ENCODE peak calls at places on chromosomes 13 and 19, in nine cellular contexts. T is epithelial cell of esophagus; U is naive thymus-derived CD8-positive, alpha-beta T cell; B is anterior cingulate cortex; A is activated CD4-positive, alpha-beta T cell treated with anti-CD3 and anti-CD28 coated beads, Interleukin-2, amount 50 U/mL, for 1 hour; J is IMR-90; D is psoas muscle; P is HuH-7; G is stimulated activated CD8-positive, alpha-beta memory T cell treated with anti-CD3 and anti-CD28 coated beads, Interleukin-7, amount 100 ng/mL, for 1 hour. I is an unnamed sample.

GRCh38 chr19:4234142-4234861 is 5.0 kb downstream of the EBI3 start:
- DNase-seq in T (no peak), U (no peak), B (no peak), A (no peak), J (no peak), D (no peak), P (no peak), G (no peak), I (no peak)

GRCh38 chr19:50377051-50377441 is 789 bp downstream of the NR1H2 start:
- DNase-seq in T (peak; percentile 37), U (peak; percentile 64), B (no peak), A (peak; percentile 66), J (no peak), D (peak; percentile 68), P (no peak), G (no peak), I (peak; percentile 50)

GRCh38 chr13:93226623-93227279 is at the start of gene GPC6:
- DNase-seq in T (peak; percentile 96), U (no peak), B (peak; percentile 46), A (no peak), J (peak; percentile 95), D (no peak), P (peak; percentile 47), G (no peak), I (peak; percentile 95)

GRCh38 chr19:15323496-15324235 is 8.7 kb downstream of the BRD4 start:
- DNase-seq in T (peak; percentile 85), U (no peak), B (no peak), A (no peak), J (peak; percentile 53), D (peak; percentile 76), P (no peak), G (no peak), I (no peak)

GRCh38 chr19:46017095-46017429 is 5.8 kb downstream of the PGLYRP1 start:
- DNase-seq in T (no peak), U (no peak), B (no peak), A (no peak), J (no peak), D (no peak), P (no peak), G (no peak), I (no peak)

GRCh38 chr19:18301718-18302111 is 20.3 kb upstream of the JUND start:
- DNase-seq in T (no peak), U (no peak), B (no peak), A (no peak), J (no peak), D (no peak), P (no peak), G (no peak), I (no peak)

GRCh38 chr13:58376775-58377174 is 745.2 kb downstream of the PCDH17 start:
- DNase-seq in T (no peak), U (no peak), B (no peak), A (no peak), J (no peak), D (no peak), P (no peak), G (no peak), I (no peak)

GRCh38 chr19:46840157-46840942 is 10.3 kb downstream of the AP2S1 start:
- DNase-seq in T (peak; percentile 74), U (peak; percentile 61), B (no peak), A (peak; percentile 51), J (peak; percentile 70), D (peak; percentile 72), P (peak; percentile 70), G (peak; percentile 5), I (peak; percentile 55)

GRCh38 chr19:27750697-27751391 is 1462.1 kb downstream of the UQCRFS1 start:
- DNase-seq in T (no peak), U (no peak), B (no peak), A (no peak), J (no peak), D (no peak), P (no peak), G (no peak), I (no peak)

GRCh38 chr19:47158367-47158791 is 27.7 kb downstream of the SAE1 start:
- DNase-seq in T (no peak), U (no peak), B (no peak), A (no peak), J (no peak), D (no peak), P (no peak), G (no peak), I (no peak)

GRCh38 chr13:37715606-37716015 is 117.0 kb upstream of the POSTN start:
- DNase-seq in T (peak; percentile 63), U (no peak), B (no peak), A (no peak), J (peak; percentile 95), D (no peak), P (no peak), G (no peak), I (no peak)

GRCh38 chr13:107743983-107744382 is 471.4 kb downstream of the LIG4 start:
- DNase-seq in T (no peak), U (no peak), B (no peak), A (no peak), J (peak; percentile 84), D (no peak), P (no peak), G (no peak), I (peak; percentile 61)

GRCh38 chr19:49212302-49212701 is 54.7 kb downstream of the TRPM4 start:
- DNase-seq in T (peak; percentile 69), U (no peak), B (no peak), A (no peak), J (no peak), D (no peak), P (no peak), G (no peak), I (no peak)

GRCh38 chr13:51805313-51805712 is 1.4 kb upstream of the DHRS12 start:
- DNase-seq in T (no peak), U (no peak), B (no peak), A (no peak), J (no peak), D (no peak), P (no peak), G (no peak), I (no peak)

GRCh38 chr13:94192576-94192975 is 286.9 kb downstream of the DCT start:
- DNase-seq in T (peak; percentile 32), U (no peak), B (no peak), A (no peak), J (peak; percentile 26), D (no peak), P (no peak), G (no peak), I (peak; percentile 75)

GRCh38 chr13:21684576-21684975 is 13.7 kb downstream of the FGF9 start:
- DNase-seq in T (no peak), U (no peak), B (no peak), A (no peak), J (peak; percentile 51), D (no peak), P (no peak), G (no peak), I (no peak)

GRCh38 chr19:55494172-55494761 is 6.0 kb downstream of the SSC5D start:
- DNase-seq in T (no peak), U (no peak), B (no peak), A (no peak), J (peak; percentile 75), D (peak; percentile 78), P (no peak), G (no peak), I (no peak)

GRCh38 chr13:44093607-44094583 is 214.2 kb downstream of the LACC1 start:
- DNase-seq in T (no peak), U (no peak), B (no peak), A (no peak), J (no peak), D (no peak), P (no peak), G (no peak), I (no peak)

GRCh38 chr19:4566402-4567051 is 7.0 kb upstream of the SEMA6B start:
- DNase-seq in T (no peak), U (no peak), B (no peak), A (no peak), J (no peak), D (no peak), P (no peak), G (no peak), I (peak; percentile 66)

GRCh38 chr19:47225746-47226425 is 5.1 kb downstream of the BBC3 start:
- DNase-seq in T (peak; percentile 82), U (peak; percentile 87), B (peak; percentile 86), A (peak; percentile 86), J (peak; percentile 84), D (peak; percentile 95), P (peak; percentile 89), G (peak; percentile 82), I (peak; percentile 82)

GRCh38 chr13:99103536-99103935 is 97.1 kb upstream of the UBAC2 start:
- DNase-seq in T (no peak), U (no peak), B (no peak), A (no peak), J (no peak), D (no peak), P (no peak), G (no peak), I (peak; percentile 97)

GRCh38 chr19:31338069-31338767 is 11.0 kb downstream of the TSHZ3 start:
- DNase-seq in T (peak; percentile 23), U (no peak), B (no peak), A (peak; percentile 13), J (peak; percentile 85), D (peak; percentile 72), P (peak; percentile 74), G (no peak), I (peak; percentile 78)

GRCh38 chr13:65378943-65379519 is 1851.1 kb downstream of the PCDH9 start:
- DNase-seq in T (peak; percentile 5), U (no peak), B (no peak), A (no peak), J (peak; percentile 27), D (no peak), P (no peak), G (no peak), I (no peak)

GRCh38 chr13:75760182-75760981 is 124.3 kb downstream of the LMO7 start:
- DNase-seq in T (peak; percentile 93), U (peak; percentile 51), B (peak; percentile 14), A (peak; percentile 2), J (peak; percentile 33), D (peak; percentile 48), P (peak; percentile 36), G (no peak), I (no peak)

GRCh38 chr19:3464797-3465235 is 15.5 kb downstream of the SMIM24 start:
- DNase-seq in T (no peak), U (no peak), B (no peak), A (no peak), J (no peak), D (no peak), P (no peak), G (no peak), I (no peak)

GRCh38 chr19:17183271-17183757 is 31.8 kb upstream of the USE1 start:
- DNase-seq in T (no peak), U (peak; percentile 32), B (no peak), A (peak; percentile 13), J (no peak), D (no peak), P (no peak), G (no peak), I (no peak)

GRCh38 chr13:85652536-85652935 is 146.7 kb downstream of the SLITRK6 start:
- DNase-seq in T (no peak), U (no peak), B (no peak), A (no peak), J (no peak), D (no peak), P (no peak), G (no peak), I (no peak)

GRCh38 chr19:1837625-1838105 is 10.6 kb downstream of the REXO1 start:
- DNase-seq in T (no peak), U (peak; percentile 55), B (peak; percentile 24), A (peak; percentile 62), J (no peak), D (no peak), P (peak; percentile 93), G (no peak), I (peak; percentile 79)

I was measured in WERI-Rb-1.